ENCODE peak calls at places on chromosomes 3 and 15, in eight cellular contexts. U, Q, S, Z, O, D, A and V are unnamed samples.

GRCh38 chr15:38455096-38455495 is 1.2 kb downstream of the FAM98B start:
- DNase-seq in U (no peak), Q (peak; percentile 5), S (no peak), Z (no peak), O (peak; percentile 48), D (peak; percentile 7), A (peak; percentile 10), V (no peak)

GRCh38 chr15:20346082-20346805 is 195.4 kb downstream of the GOLGA6L6 start:
- DNase-seq in U (no peak), Q (no peak), S (no peak), Z (no peak), O (no peak), D (no peak), A (no peak), V (no peak)

GRCh38 chr3:129118745-129119144 is 2.9 kb downstream of the RAB43 start:
- DNase-seq in U (no peak), Q (peak; percentile 27), S (no peak), Z (peak; percentile 66), O (no peak), D (no peak), A (no peak), V (no peak)

GRCh38 chr15:61702224-61703120 is 357.8 kb downstream of the VPS13C start:
- DNase-seq in U (no peak), Q (no peak), S (no peak), Z (no peak), O (no peak), D (no peak), A (no peak), V (no peak)

GRCh38 chr3:192929146-192929545 is 11.5 kb upstream of the MB21D2 start:
- DNase-seq in U (peak; percentile 50), Q (no peak), S (no peak), Z (no peak), O (peak; percentile 62), D (peak; percentile 22), A (no peak), V (no peak)

GRCh38 chr3:32384938-32385337 is 6.7 kb upstream of the CMTM7 start:
- DNase-seq in U (no peak), Q (no peak), S (no peak), Z (no peak), O (peak; percentile 4), D (peak; percentile 59), A (no peak), V (no peak)

GRCh38 chr15:31214864-31215489 is 111.7 kb upstream of the KLF13 start:
- DNase-seq in U (peak; percentile 33), Q (no peak), S (no peak), Z (no peak), O (no peak), D (peak; percentile 64), A (peak; percentile 53), V (no peak)

GRCh38 chr15:38961886-38962285 is 397.3 kb upstream of the RASGRP1 start:
- DNase-seq in U (no peak), Q (peak; percentile 55), S (no peak), Z (no peak), O (peak; percentile 3), D (peak; percentile 80), A (peak; percentile 11), V (no peak)

GRCh38 chr3:167876603-167877325 is 141.2 kb downstream of the SERPINI1 start:
- DNase-seq in U (peak; percentile 94), Q (no peak), S (no peak), Z (no peak), O (peak; percentile 56), D (peak; percentile 86), A (peak; percentile 81), V (peak; percentile 19)